ENCODE peak calls at places on chromosomes 4 and X, in six cellular contexts. One of them, this sample, is unnamed. For H3K9me3, the result is how much of the 10 kb centered on the place peaks cover.

GRCh38 chrX:136210243-136210642 is 41.0 kb downstream of the MAP7D3 start:
- DNase-seq in K562: no peak
- DNase-seq in kidney: no peak
- DNase-seq in GM12878: no peak
- DNase-seq in IMR-90: no peak
- DNase-seq in endothelial cell of umbilical vein: no peak
- DNase-seq in this sample: no peak

GRCh38 chr4:73220815-73221214 is 37.8 kb downstream of the ANKRD17 start:
- DNase-seq in K562: no peak
- DNase-seq in kidney: no peak
- DNase-seq in GM12878: no peak
- DNase-seq in IMR-90: no peak
- DNase-seq in endothelial cell of umbilical vein: no peak
- DNase-seq in this sample: no peak

GRCh38 chrX:9671998-9672397 is 93.6 kb downstream of the GPR143 start:
- DNase-seq in K562: no peak
- DNase-seq in kidney: no peak
- DNase-seq in GM12878: no peak
- DNase-seq in IMR-90: no peak
- DNase-seq in endothelial cell of umbilical vein: no peak
- DNase-seq in this sample: no peak

GRCh38 chr4:40916218-40916555 is 166.4 kb downstream of the NSUN7 start:
- DNase-seq in K562: no peak
- DNase-seq in kidney: no peak
- DNase-seq in GM12878: no peak
- DNase-seq in IMR-90: peak
- DNase-seq in endothelial cell of umbilical vein: no peak
- DNase-seq in this sample: no peak

GRCh38 chr4:60463846-60464502 is 736.2 kb upstream of the ADGRL3 start:
- DNase-seq in K562: no peak
- DNase-seq in kidney: no peak
- DNase-seq in GM12878: no peak
- DNase-seq in IMR-90: no peak
- DNase-seq in endothelial cell of umbilical vein: no peak
- DNase-seq in this sample: peak

GRCh38 chr4:2741626-2742025 is 14.5 kb downstream of the TNIP2 start:
- DNase-seq in K562: no peak
- DNase-seq in kidney: peak
- DNase-seq in GM12878: no peak
- DNase-seq in IMR-90: peak
- DNase-seq in endothelial cell of umbilical vein: no peak
- DNase-seq in this sample: no peak

GRCh38 chrX:40154853-40155616 is 57.3 kb upstream of the BCOR start:
- DNase-seq in K562: peak
- DNase-seq in kidney: no peak
- DNase-seq in GM12878: no peak
- DNase-seq in IMR-90: peak
- DNase-seq in endothelial cell of umbilical vein: peak
- DNase-seq in this sample: peak

GRCh38 chr4:38449506-38450174 is 214.4 kb upstream of the KLF3 start:
- DNase-seq in K562: no peak
- DNase-seq in kidney: no peak
- DNase-seq in GM12878: no peak
- DNase-seq in IMR-90: peak
- DNase-seq in endothelial cell of umbilical vein: no peak
- DNase-seq in this sample: no peak

GRCh38 chr4:174402470-174403176 is 118.9 kb downstream of the CEP44 start:
- DNase-seq in K562: no peak
- DNase-seq in kidney: no peak
- DNase-seq in GM12878: no peak
- DNase-seq in IMR-90: no peak
- DNase-seq in endothelial cell of umbilical vein: no peak
- DNase-seq in this sample: peak

GRCh38 chrX:67555578-67556203 is 11.9 kb downstream of the AR start:
- DNase-seq in K562: peak
- DNase-seq in kidney: no peak
- DNase-seq in GM12878: no peak
- DNase-seq in IMR-90: peak
- DNase-seq in endothelial cell of umbilical vein: peak
- DNase-seq in this sample: peak

GRCh38 chrX:21745756-21746155 is 12.2 kb downstream of the SMPX start:
- DNase-seq in K562: peak
- DNase-seq in kidney: no peak
- DNase-seq in GM12878: no peak
- DNase-seq in IMR-90: peak
- DNase-seq in endothelial cell of umbilical vein: peak
- DNase-seq in this sample: peak

GRCh38 chrX:110853610-110854009 is 58.0 kb upstream of the CHRDL1 start:
- DNase-seq in K562: no peak
- DNase-seq in kidney: no peak
- DNase-seq in GM12878: no peak
- DNase-seq in IMR-90: no peak
- DNase-seq in endothelial cell of umbilical vein: no peak
- DNase-seq in this sample: peak

GRCh38 chr4:69601065-69601464 is 38.4 kb downstream of the UGT2A2 start:
- DNase-seq in K562: no peak
- DNase-seq in kidney: no peak
- DNase-seq in GM12878: no peak
- DNase-seq in IMR-90: no peak
- DNase-seq in endothelial cell of umbilical vein: no peak
- DNase-seq in this sample: no peak

GRCh38 chr4:140777894-140778293 is 21.7 kb upstream of the TBC1D9 start:
- DNase-seq in K562: no peak
- DNase-seq in kidney: no peak
- DNase-seq in GM12878: no peak
- DNase-seq in IMR-90: no peak
- DNase-seq in endothelial cell of umbilical vein: no peak
- DNase-seq in this sample: no peak

GRCh38 chr4:158781963-158782362 is 13.1 kb downstream of the FNIP2 start:
- DNase-seq in K562: no peak
- DNase-seq in kidney: no peak
- DNase-seq in GM12878: no peak
- DNase-seq in IMR-90: no peak
- DNase-seq in endothelial cell of umbilical vein: no peak
- DNase-seq in this sample: no peak

GRCh38 chr4:158172558-158173258 is at the start of gene GASK1B:
- DNase-seq in K562: no peak
- DNase-seq in kidney: no peak
- DNase-seq in GM12878: no peak
- DNase-seq in IMR-90: peak
- DNase-seq in endothelial cell of umbilical vein: peak
- DNase-seq in this sample: peak

GRCh38 chr4:87500107-87500462 is 29.1 kb downstream of the SPARCL1 start:
- DNase-seq in K562: no peak
- DNase-seq in kidney: no peak
- DNase-seq in GM12878: no peak
- DNase-seq in IMR-90: no peak
- DNase-seq in endothelial cell of umbilical vein: no peak
- DNase-seq in this sample: no peak

GRCh38 chr4:155025762-155026457 is 182.5 kb upstream of the NPY2R start:
- DNase-seq in K562: peak
- DNase-seq in kidney: no peak
- DNase-seq in GM12878: no peak
- DNase-seq in IMR-90: no peak
- DNase-seq in endothelial cell of umbilical vein: peak
- DNase-seq in this sample: peak

GRCh38 chr4:55754754-55755350 is 64.7 kb upstream of the EXOC1L start:
- DNase-seq in K562: no peak
- DNase-seq in kidney: no peak
- DNase-seq in GM12878: no peak
- DNase-seq in IMR-90: peak
- DNase-seq in endothelial cell of umbilical vein: peak
- DNase-seq in this sample: peak

GRCh38 chr4:54439831-54440243 is 210.7 kb downstream of the PDGFRA start:
- DNase-seq in K562: peak
- DNase-seq in kidney: no peak
- DNase-seq in GM12878: no peak
- DNase-seq in IMR-90: peak
- DNase-seq in endothelial cell of umbilical vein: peak
- DNase-seq in this sample: peak

GRCh38 chrX:110965409-110965808 is 130.6 kb upstream of the PAK3 start:
- DNase-seq in K562: no peak
- DNase-seq in kidney: no peak
- DNase-seq in GM12878: no peak
- DNase-seq in IMR-90: no peak
- DNase-seq in endothelial cell of umbilical vein: no peak
- DNase-seq in this sample: no peak

GRCh38 chr4:44738615-44739014 is 12.3 kb upstream of the GNPDA2 start:
- DNase-seq in K562: no peak
- DNase-seq in kidney: no peak
- DNase-seq in GM12878: no peak
- DNase-seq in IMR-90: no peak
- DNase-seq in endothelial cell of umbilical vein: no peak
- DNase-seq in this sample: no peak

DNA sequence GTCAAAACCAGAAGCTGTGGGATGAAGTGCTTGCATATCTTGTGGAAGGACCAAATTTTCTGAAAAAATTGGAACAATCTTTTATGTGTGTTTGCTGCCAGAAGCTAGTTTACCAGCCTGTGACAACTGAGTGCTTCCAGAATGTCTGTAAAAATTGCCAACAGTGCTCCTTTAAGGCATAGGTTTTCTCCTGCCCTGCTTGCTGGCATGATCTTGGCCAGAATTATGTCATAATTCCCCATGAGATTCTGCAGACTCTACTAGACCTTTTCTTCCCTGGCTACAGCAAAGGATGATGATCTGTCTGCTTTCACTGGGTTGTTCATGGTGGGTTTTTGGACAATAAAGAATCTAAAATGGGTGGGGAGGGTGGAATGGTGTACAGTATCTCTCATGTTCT is 196.3 kb upstream of the ZCCHC13 start:
- DNase-seq in K562: no peak
- DNase-seq in kidney: no peak
- DNase-seq in GM12878: no peak
- DNase-seq in IMR-90: no peak
- DNase-seq in endothelial cell of umbilical vein: no peak
- DNase-seq in this sample: no peak
- H3K9me3 ChIP-seq in K562: under half
- H3K9me3 ChIP-seq in kidney: under half
- H3K9me3 ChIP-seq in GM12878: under half
- H3K9me3 ChIP-seq in IMR-90: under half
- H3K9me3 ChIP-seq in endothelial cell of umbilical vein: under half
- H3K9me3 ChIP-seq in this sample: under half

GRCh38 chrX:84162401-84162800 is 25.6 kb downstream of the RPS6KA6 start:
- DNase-seq in K562: no peak
- DNase-seq in kidney: no peak
- DNase-seq in GM12878: no peak
- DNase-seq in IMR-90: no peak
- DNase-seq in endothelial cell of umbilical vein: no peak
- DNase-seq in this sample: no peak

GRCh38 chrX:84168095-84168494 is 19.9 kb downstream of the RPS6KA6 start:
- DNase-seq in K562: no peak
- DNase-seq in kidney: no peak
- DNase-seq in GM12878: no peak
- DNase-seq in IMR-90: peak
- DNase-seq in endothelial cell of umbilical vein: peak
- DNase-seq in this sample: peak

GRCh38 chrX:84168574-84168973 is 19.4 kb downstream of the RPS6KA6 start:
- DNase-seq in K562: no peak
- DNase-seq in kidney: no peak
- DNase-seq in GM12878: no peak
- DNase-seq in IMR-90: peak
- DNase-seq in endothelial cell of umbilical vein: peak
- DNase-seq in this sample: peak

GRCh38 chrX:84161641-84162040 is 26.4 kb downstream of the RPS6KA6 start:
- DNase-seq in K562: no peak
- DNase-seq in kidney: no peak
- DNase-seq in GM12878: no peak
- DNase-seq in IMR-90: no peak
- DNase-seq in endothelial cell of umbilical vein: no peak
- DNase-seq in this sample: no peak

GRCh38 chrX:84165716-84166115 is 22.3 kb downstream of the RPS6KA6 start:
- DNase-seq in K562: no peak
- DNase-seq in kidney: no peak
- DNase-seq in GM12878: no peak
- DNase-seq in IMR-90: no peak
- DNase-seq in endothelial cell of umbilical vein: no peak
- DNase-seq in this sample: no peak
- H3K9ac ChIP-seq in K562: no peak
- H3K9ac ChIP-seq in kidney: no peak
- H3K9ac ChIP-seq in GM12878: no peak
- H3K9ac ChIP-seq in IMR-90: no peak
- H3K9ac ChIP-seq in endothelial cell of umbilical vein: no peak
- H3K9ac ChIP-seq in this sample: no peak

GRCh38 chr4:6687947-6688878 is 5.5 kb upstream of the S100P start:
- DNase-seq in K562: peak
- DNase-seq in kidney: no peak
- DNase-seq in GM12878: no peak
- DNase-seq in IMR-90: no peak
- DNase-seq in endothelial cell of umbilical vein: no peak
- DNase-seq in this sample: peak

GRCh38 chr4:6686104-6686787 is 7.4 kb upstream of the S100P start:
- DNase-seq in K562: no peak
- DNase-seq in kidney: no peak
- DNase-seq in GM12878: no peak
- DNase-seq in IMR-90: no peak
- DNase-seq in endothelial cell of umbilical vein: no peak
- DNase-seq in this sample: no peak

GRCh38 chr4:6689506-6689960 is 4.1 kb upstream of the S100P start:
- DNase-seq in K562: no peak
- DNase-seq in kidney: no peak
- DNase-seq in GM12878: no peak
- DNase-seq in IMR-90: no peak
- DNase-seq in endothelial cell of umbilical vein: no peak
- DNase-seq in this sample: peak

GRCh38 chr4:6692379-6692778 is 1.3 kb upstream of the S100P start:
- DNase-seq in K562: no peak
- DNase-seq in kidney: no peak
- DNase-seq in GM12878: no peak
- DNase-seq in IMR-90: no peak
- DNase-seq in endothelial cell of umbilical vein: no peak
- DNase-seq in this sample: no peak

DNA sequence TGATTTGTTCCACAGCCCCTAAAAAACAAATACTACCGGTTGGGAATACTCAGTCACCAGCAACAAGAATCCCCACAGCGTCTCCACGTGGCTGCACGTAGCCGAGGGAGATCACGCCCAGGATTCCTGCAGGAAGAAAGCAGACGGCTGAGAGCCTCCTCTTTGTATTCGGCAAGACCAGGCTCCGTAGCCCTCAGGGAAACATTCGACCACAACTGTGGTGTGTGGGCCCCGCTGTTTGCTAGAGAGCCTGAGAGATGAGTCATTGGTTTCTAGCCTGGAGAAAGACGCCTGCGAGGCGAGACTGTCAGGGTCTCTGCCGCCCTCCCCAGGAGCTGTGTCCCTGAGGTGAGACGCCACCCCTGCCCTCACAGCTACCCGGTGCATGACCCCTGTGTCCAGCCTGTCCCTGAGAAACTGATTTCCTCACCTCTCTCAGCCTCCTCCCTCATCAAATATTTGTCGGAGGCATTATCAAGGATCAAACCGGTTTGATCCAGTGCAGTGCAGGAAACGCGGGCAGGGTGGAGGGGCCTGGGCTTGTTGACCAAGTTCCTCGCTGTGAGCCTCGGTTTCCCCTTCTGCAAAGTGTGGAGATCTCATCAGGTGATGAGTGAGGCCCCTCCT is 4.7 kb upstream of the S100P start:
- DNase-seq in K562: peak
- DNase-seq in kidney: peak
- DNase-seq in GM12878: no peak
- DNase-seq in IMR-90: peak
- DNase-seq in endothelial cell of umbilical vein: peak
- DNase-seq in this sample: peak
- TF ChIP-seq CTCF in K562: no peak
- TF ChIP-seq CTCF in kidney: no peak
- TF ChIP-seq CTCF in GM12878: no peak
- TF ChIP-seq CTCF in IMR-90: peak
- TF ChIP-seq CTCF in endothelial cell of umbilical vein: no peak
- TF ChIP-seq CTCF in this sample: peak

GRCh38 chrX:113675278-113675677 is 834.6 kb upstream of the AMOT start:
- DNase-seq in K562: no peak
- DNase-seq in kidney: no peak
- DNase-seq in GM12878: no peak
- DNase-seq in IMR-90: no peak
- DNase-seq in endothelial cell of umbilical vein: no peak
- DNase-seq in this sample: no peak
- H3K9me3 ChIP-seq in K562: under half
- H3K9me3 ChIP-seq in kidney: under half
- H3K9me3 ChIP-seq in GM12878: under half
- H3K9me3 ChIP-seq in IMR-90: under half
- H3K9me3 ChIP-seq in endothelial cell of umbilical vein: under half
- H3K9me3 ChIP-seq in this sample: under half